ENCODE peak calls at places on chromosomes 13 and 19, in four cellular contexts. H is H9, V is testis, E is upper lobe of right lung. W is an unnamed sample.

GRCh38 chr13:42532561-42533335 is 41.2 kb upstream of the TNFSF11 start:
- DNase-seq in H (no peak), V (no peak), E (no peak), W (no peak)

GRCh38 chr13:33264620-33264978 is 21.0 kb downstream of the STARD13 start:
- DNase-seq in H (no peak), V (no peak), E (no peak), W (no peak)

GRCh38 chr13:19668778-19669177 is 35.3 kb downstream of the MPHOSPH8 start:
- DNase-seq in H (no peak), V (no peak), E (no peak), W (no peak)

GRCh38 chr19:1556639-1557070 is 11.5 kb downstream of the MEX3D start:
- DNase-seq in H (no peak), V (no peak), E (no peak), W (no peak)

GRCh38 chr13:98820744-98821371 is 68.4 kb upstream of the SLC15A1 start:
- DNase-seq in H (no peak), V (no peak), E (no peak), W (no peak)

GRCh38 chr19:34215666-34216038 is 38.7 kb upstream of the GARRE1 start:
- DNase-seq in H (no peak), V (no peak), E (no peak), W (no peak)

GRCh38 chr13:112722433-112723250 is 32.8 kb downstream of the ATP11A start:
- DNase-seq in H (no peak), V (peak), E (peak), W (peak)

GRCh38 chr13:98507060-98507797 is 69.7 kb downstream of the STK24 start:
- DNase-seq in H (no peak), V (peak), E (peak), W (peak)

GRCh38 chr13:20441879-20442278 is 83.8 kb downstream of the CRYL1 start:
- DNase-seq in H (no peak), V (peak), E (no peak), W (peak)

GRCh38 chr13:79434578-79434977 is 28.5 kb upstream of the RBM26 start:
- DNase-seq in H (no peak), V (no peak), E (no peak), W (peak)

GRCh38 chr13:108212901-108213300 is 2.4 kb downstream of the LIG4 start:
- DNase-seq in H (no peak), V (no peak), E (no peak), W (no peak)

GRCh38 chr13:25175431-25175830 is 3.3 kb upstream of the AMER2 start:
- DNase-seq in H (no peak), V (no peak), E (no peak), W (no peak)
- H3K27ac ChIP-seq in H (no peak), V (no peak), E (no peak), W (no peak)

DNA sequence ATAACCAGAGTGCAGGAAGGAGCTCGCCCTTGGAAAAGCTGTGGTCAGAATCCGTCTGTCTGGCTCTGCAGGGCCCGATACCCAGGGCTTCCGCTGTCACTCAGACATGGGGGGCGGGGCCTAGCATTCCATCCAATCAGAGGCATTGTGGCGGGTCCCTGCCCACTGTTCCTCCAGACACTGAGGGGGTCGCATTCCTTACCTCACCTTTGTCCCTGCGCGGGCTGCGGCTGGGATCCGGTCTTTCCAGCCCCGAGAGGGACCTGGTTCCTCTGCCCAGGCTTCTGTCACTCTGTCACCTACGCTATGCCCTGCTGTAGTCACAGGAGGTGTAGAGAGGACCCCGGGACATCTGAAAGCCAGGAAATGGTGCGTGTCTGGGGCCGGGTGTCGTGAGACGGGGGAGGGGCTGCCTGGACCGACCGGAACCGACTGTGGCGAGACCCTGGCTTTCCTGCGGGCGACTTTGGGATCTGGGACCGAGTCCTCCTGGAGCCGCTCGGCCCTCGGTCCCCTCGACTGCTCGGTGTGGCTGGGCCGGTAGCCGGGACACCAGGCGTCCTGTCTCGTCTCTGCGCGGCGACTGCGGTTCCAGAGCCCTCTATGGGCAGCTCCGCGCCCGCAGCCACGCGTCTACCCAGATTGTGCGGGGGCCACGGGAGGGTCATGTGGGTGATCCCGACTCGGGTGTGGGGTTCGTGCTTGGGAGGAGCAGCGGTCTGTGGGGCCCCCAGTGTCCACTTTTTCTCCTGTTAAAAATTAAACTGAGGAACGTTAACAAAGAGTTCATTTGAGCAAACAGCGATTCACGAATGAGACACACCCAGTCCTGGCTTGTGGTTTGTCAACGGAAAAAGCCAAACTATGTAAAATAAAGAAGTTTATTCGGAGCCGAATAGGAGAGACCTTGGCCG is at the start of gene ZNF69:
- DNase-seq in H (peak), V (peak), E (peak), W (peak)
- H3K27ac ChIP-seq in H (peak), V (peak), E (peak), W (peak)

GRCh38 chr19:28680091-28680490 is 532.9 kb downstream of the UQCRFS1 start:
- DNase-seq in H (no peak), V (no peak), E (no peak), W (no peak)
- H3K27ac ChIP-seq in H (no peak), V (no peak), E (no peak), W (no peak)

DNA sequence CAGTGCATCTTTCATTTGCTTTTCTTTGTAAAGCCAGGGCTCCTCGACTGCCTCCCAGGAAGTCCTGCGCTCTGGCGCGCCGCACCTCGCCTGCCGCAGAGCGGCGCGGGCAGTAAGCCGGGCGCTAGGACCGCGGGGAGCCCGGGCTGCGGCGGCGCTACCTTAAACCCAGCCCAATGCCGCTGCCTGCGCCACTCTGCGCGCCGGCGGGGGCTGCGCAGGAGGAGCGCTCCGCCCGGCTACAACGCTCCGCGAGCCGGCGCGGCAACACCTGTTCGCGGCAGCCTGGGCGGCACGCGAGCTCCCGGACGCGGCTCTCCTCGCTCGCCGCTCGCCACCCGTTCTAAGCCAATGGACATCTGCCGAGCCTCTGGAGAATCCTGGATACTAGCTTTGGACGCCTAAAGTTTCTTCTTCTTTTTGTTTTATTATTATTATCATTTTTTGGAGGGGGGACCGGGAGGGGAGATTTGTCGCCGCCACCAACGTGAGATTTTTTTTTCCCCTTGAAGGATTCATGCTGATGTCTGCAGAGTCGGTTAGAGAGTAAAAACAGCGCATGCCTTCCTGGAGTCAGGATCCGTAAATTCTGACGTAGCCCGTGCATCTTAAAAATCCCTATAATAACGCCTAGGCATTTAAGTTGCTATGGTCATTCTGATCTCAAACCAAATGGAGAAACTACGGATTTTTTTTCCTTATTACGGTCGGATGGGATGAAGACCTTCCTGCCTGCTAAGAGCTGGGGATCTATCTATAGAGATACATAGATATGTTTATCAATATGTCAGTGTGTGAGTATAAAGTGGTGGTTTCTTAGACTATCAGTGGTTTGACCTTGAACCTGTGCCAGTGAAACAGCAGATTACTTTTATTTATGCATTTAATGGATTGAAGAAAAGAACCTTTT is at the start of gene FGF9:
- DNase-seq in H (peak), V (peak), E (peak), W (peak)
- H3K27ac ChIP-seq in H (no peak), V (no peak), E (peak), W (no peak)

GRCh38 chr19:38101723-38102122 is 122.3 kb downstream of the DPF1 start:
- DNase-seq in H (no peak), V (no peak), E (no peak), W (no peak)

GRCh38 chr19:38105574-38105973 is 118.4 kb downstream of the DPF1 start:
- DNase-seq in H (no peak), V (no peak), E (no peak), W (no peak)

GRCh38 chr19:38095411-38096308 is 128.4 kb downstream of the DPF1 start:
- DNase-seq in H (peak), V (peak), E (peak), W (peak)

GRCh38 chr19:38100589-38100988 is 123.4 kb downstream of the DPF1 start:
- DNase-seq in H (no peak), V (no peak), E (no peak), W (no peak)

GRCh38 chr19:38099966-38100365 is 124.1 kb downstream of the DPF1 start:
- DNase-seq in H (no peak), V (no peak), E (no peak), W (no peak)
- H3K27ac ChIP-seq in H (no peak), V (no peak), E (no peak), W (no peak)

GRCh38 chr13:30869491-30869890 is 36.6 kb upstream of the MEDAG start:
- DNase-seq in H (no peak), V (peak), E (no peak), W (peak)

GRCh38 chr13:30868806-30869470 is 37.1 kb upstream of the MEDAG start:
- DNase-seq in H (no peak), V (no peak), E (no peak), W (peak)

GRCh38 chr13:30870916-30871712 is 35.0 kb upstream of the MEDAG start:
- DNase-seq in H (peak), V (no peak), E (no peak), W (no peak)

GRCh38 chr13:30871713-30872029 is 34.4 kb upstream of the MEDAG start:
- DNase-seq in H (no peak), V (no peak), E (no peak), W (no peak)

DNA sequence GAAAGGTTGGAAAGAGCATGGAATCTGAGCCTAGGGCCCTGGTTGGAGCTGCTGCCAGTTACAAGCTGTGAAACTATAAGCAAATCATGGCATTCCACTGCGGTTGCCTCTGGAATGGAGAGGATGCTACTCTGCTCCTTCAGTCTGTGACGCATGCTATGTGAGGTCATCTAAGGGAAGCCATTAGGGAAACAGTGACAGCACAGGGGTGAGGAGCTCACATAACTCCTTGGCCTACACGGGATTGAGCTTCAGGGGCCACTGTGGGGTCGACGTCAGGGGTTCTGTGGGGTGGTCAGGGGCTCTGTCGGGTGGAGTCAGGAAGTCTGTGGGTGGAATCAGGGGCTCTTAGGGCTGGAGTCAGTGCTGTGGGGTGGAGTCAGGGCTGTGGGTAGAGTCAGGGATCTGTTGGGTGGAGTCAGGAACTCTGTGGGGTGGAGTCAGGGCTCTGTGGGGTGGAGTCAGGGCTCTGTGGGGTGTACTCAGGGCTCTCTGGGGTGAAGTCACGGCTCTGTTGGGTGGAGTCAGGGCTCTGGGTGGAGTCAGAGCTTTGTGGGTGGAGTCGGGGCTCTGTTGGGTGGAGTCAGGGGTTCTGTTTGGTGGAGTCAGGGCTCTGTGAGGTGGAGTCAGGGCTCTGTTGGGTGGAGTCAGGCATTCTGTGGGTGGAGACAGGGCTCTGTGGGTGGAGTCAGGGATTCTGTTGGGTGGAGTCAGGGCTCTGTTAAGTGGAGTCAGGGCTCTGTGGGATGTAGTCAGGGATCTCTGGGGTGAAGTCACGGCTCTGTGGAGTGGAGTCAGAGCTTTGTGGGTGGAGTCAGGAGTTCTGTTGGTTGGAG is 35.8 kb upstream of the MEDAG start:
- DNase-seq in H (peak), V (peak), E (no peak), W (peak)
- H3K27ac ChIP-seq in H (no peak), V (peak), E (peak), W (peak)

GRCh38 chr19:28960586-28960985 is 252.4 kb downstream of the UQCRFS1 start:
- DNase-seq in H (no peak), V (no peak), E (no peak), W (no peak)

GRCh38 chr19:28963481-28964245 is 249.3 kb downstream of the UQCRFS1 start:
- DNase-seq in H (no peak), V (no peak), E (no peak), W (no peak)

GRCh38 chr19:28964500-28964899 is 248.5 kb downstream of the UQCRFS1 start:
- DNase-seq in H (no peak), V (no peak), E (no peak), W (no peak)

GRCh38 chr19:28961772-28962500 is 251.0 kb downstream of the UQCRFS1 start:
- DNase-seq in H (no peak), V (no peak), E (no peak), W (peak)

GRCh38 chr19:28960986-28961705 is 251.8 kb downstream of the UQCRFS1 start:
- DNase-seq in H (no peak), V (no peak), E (no peak), W (no peak)
- H3K27ac ChIP-seq in H (no peak), V (no peak), E (no peak), W (peak)

GRCh38 chr19:3572132-3572854 is 451 bp upstream of the HMG20B start:
- DNase-seq in H (peak), V (peak), E (peak), W (peak)
- H3K27ac ChIP-seq in H (no peak), V (no peak), E (peak), W (peak)

GRCh38 chr13:35814573-35814972 is 316.6 kb downstream of the DCLK1 start:
- DNase-seq in H (no peak), V (no peak), E (no peak), W (no peak)

GRCh38 chr13:35822666-35823065 is 308.5 kb downstream of the DCLK1 start:
- DNase-seq in H (no peak), V (no peak), E (no peak), W (no peak)

GRCh38 chr13:35818577-35819165 is 312.5 kb downstream of the DCLK1 start:
- DNase-seq in H (no peak), V (no peak), E (no peak), W (no peak)

GRCh38 chr13:35812730-35813129 is 318.5 kb downstream of the DCLK1 start:
- DNase-seq in H (no peak), V (no peak), E (no peak), W (no peak)

GRCh38 chr13:35817642-35818576 is 313.3 kb downstream of the DCLK1 start:
- DNase-seq in H (no peak), V (no peak), E (no peak), W (no peak)
- H3K27ac ChIP-seq in H (no peak), V (no peak), E (no peak), W (no peak)

GRCh38 chr13:28322256-28322895 is 172.6 kb downstream of the FLT1 start:
- DNase-seq in H (no peak), V (no peak), E (no peak), W (peak)
- H3K27ac ChIP-seq in H (no peak), V (no peak), E (no peak), W (no peak)